ENCODE peak calls at places on chromosomes 12 and 14, in four cellular contexts. One of them, this sample, is unnamed. For H3K4me1, the result is how much of the 10 kb centered on the place peaks cover.

GRCh38 chr12:6335451-6336078 is 6.3 kb downstream of the TNFRSF1A start:
- DNase-seq in transverse colon: peak
- DNase-seq in PC-3: peak
- DNase-seq in heart right ventricle: peak
- DNase-seq in this sample: peak

GRCh38 chr12:104353012-104353981 is 49.8 kb downstream of the EID3 start:
- DNase-seq in PC-3: no peak
- DNase-seq in transverse colon: no peak
- DNase-seq in heart right ventricle: no peak
- DNase-seq in this sample: no peak

GRCh38 chr14:87960013-87960787 is 32.8 kb downstream of the GALC start:
- DNase-seq in PC-3: no peak
- DNase-seq in transverse colon: peak
- DNase-seq in heart right ventricle: no peak
- DNase-seq in this sample: no peak

GRCh38 chr12:108082506-108082905 is 46.6 kb upstream of the WSCD2 start:
- DNase-seq in heart right ventricle: no peak
- DNase-seq in PC-3: no peak
- DNase-seq in transverse colon: no peak
- DNase-seq in this sample: no peak

GRCh38 chr14:75832621-75833297 is 149.0 kb downstream of the TGFB3 start:
- DNase-seq in heart right ventricle: no peak
- DNase-seq in transverse colon: no peak
- DNase-seq in PC-3: peak
- DNase-seq in this sample: no peak

GRCh38 chr12:31482816-31483215 is 108.1 kb downstream of the DENND5B start:
- DNase-seq in heart right ventricle: no peak
- DNase-seq in transverse colon: no peak
- DNase-seq in PC-3: no peak
- DNase-seq in this sample: no peak

GRCh38 chr14:100540926-100541620 is 46.1 kb downstream of the BEGAIN start:
- DNase-seq in transverse colon: no peak
- DNase-seq in PC-3: no peak
- DNase-seq in heart right ventricle: peak
- DNase-seq in this sample: no peak

GRCh38 chr14:100524233-100524932 is 62.8 kb downstream of the BEGAIN start:
- DNase-seq in transverse colon: no peak
- DNase-seq in PC-3: no peak
- DNase-seq in heart right ventricle: no peak
- DNase-seq in this sample: no peak

GRCh38 chr14:24113801-24114535 is 609 bp upstream of the DCAF11 start:
- DNase-seq in heart right ventricle: peak
- DNase-seq in PC-3: peak
- DNase-seq in transverse colon: peak
- DNase-seq in this sample: peak

GRCh38 chr14:99980299-99980698 is 84.9 kb upstream of the EVL start:
- DNase-seq in transverse colon: no peak
- DNase-seq in heart right ventricle: no peak
- DNase-seq in PC-3: no peak
- DNase-seq in this sample: no peak

GRCh38 chr14:52338282-52338681 is 24.2 kb downstream of the PTGER2 start:
- DNase-seq in PC-3: peak
- DNase-seq in transverse colon: no peak
- DNase-seq in heart right ventricle: no peak
- DNase-seq in this sample: no peak

GRCh38 chr12:132488127-132489077 is 1.5 kb upstream of the FBRSL1 start:
- DNase-seq in heart right ventricle: peak
- DNase-seq in transverse colon: peak
- DNase-seq in PC-3: no peak
- DNase-seq in this sample: peak

GRCh38 chr12:31929140-31929526 is 30.1 kb upstream of the RESF1 start:
- DNase-seq in transverse colon: no peak
- DNase-seq in PC-3: no peak
- DNase-seq in heart right ventricle: no peak
- DNase-seq in this sample: no peak

GRCh38 chr12:3752096-3752709 is 706 bp downstream of the CRACR2A start:
- DNase-seq in heart right ventricle: peak
- DNase-seq in PC-3: no peak
- DNase-seq in transverse colon: peak
- DNase-seq in this sample: no peak

GRCh38 chr14:53630336-53630735 is 326.3 kb downstream of the BMP4 start:
- DNase-seq in heart right ventricle: no peak
- DNase-seq in transverse colon: no peak
- DNase-seq in PC-3: no peak
- DNase-seq in this sample: no peak

GRCh38 chr12:107372229-107372658 is 278.9 kb upstream of the CRY1 start:
- DNase-seq in heart right ventricle: no peak
- DNase-seq in transverse colon: no peak
- DNase-seq in PC-3: no peak
- DNase-seq in this sample: no peak

GRCh38 chr14:24032727-24033418 is 18.9 kb upstream of the CARMIL3 start:
- DNase-seq in transverse colon: no peak
- DNase-seq in heart right ventricle: no peak
- DNase-seq in PC-3: peak
- DNase-seq in this sample: peak

GRCh38 chr12:13195244-13195643 is 1.3 kb upstream of the EMP1 start:
- DNase-seq in PC-3: peak
- DNase-seq in heart right ventricle: no peak
- DNase-seq in transverse colon: no peak
- DNase-seq in this sample: no peak

GRCh38 chr12:11689591-11690158 is 40.2 kb downstream of the ETV6 start:
- DNase-seq in transverse colon: no peak
- DNase-seq in PC-3: no peak
- DNase-seq in heart right ventricle: no peak
- DNase-seq in this sample: no peak

GRCh38 chr12:124914392-124915248 is at the start of gene UBC:
- DNase-seq in heart right ventricle: peak
- DNase-seq in PC-3: peak
- DNase-seq in transverse colon: peak
- DNase-seq in this sample: peak

GRCh38 chr12:953776-954175 is 4.3 kb upstream of the RAD52 start:
- DNase-seq in transverse colon: no peak
- DNase-seq in PC-3: peak
- DNase-seq in heart right ventricle: no peak
- DNase-seq in this sample: no peak

GRCh38 chr14:77145975-77146740 is 4.6 kb upstream of the ZDHHC22 start:
- DNase-seq in heart right ventricle: no peak
- DNase-seq in PC-3: no peak
- DNase-seq in transverse colon: no peak
- DNase-seq in this sample: no peak

GRCh38 chr12:123530683-123531082 is 2.8 kb downstream of the RILPL1 start:
- DNase-seq in transverse colon: no peak
- DNase-seq in PC-3: no peak
- DNase-seq in heart right ventricle: no peak
- DNase-seq in this sample: no peak

GRCh38 chr12:76183459-76184186 is 99.1 kb upstream of the NAP1L1 start:
- DNase-seq in transverse colon: no peak
- DNase-seq in heart right ventricle: no peak
- DNase-seq in PC-3: peak
- DNase-seq in this sample: no peak

GRCh38 chr12:116672842-116673516 is 64.9 kb downstream of the SPRING1 start:
- DNase-seq in transverse colon: no peak
- DNase-seq in heart right ventricle: no peak
- DNase-seq in PC-3: no peak
- DNase-seq in this sample: no peak

GRCh38 chr12:107304588-107305532 is 211.5 kb upstream of the CRY1 start:
- DNase-seq in heart right ventricle: no peak
- DNase-seq in PC-3: peak
- DNase-seq in transverse colon: no peak
- DNase-seq in this sample: no peak

GRCh38 chr12:62861586-62861985 is 73.4 kb downstream of the PPM1H start:
- DNase-seq in PC-3: no peak
- DNase-seq in heart right ventricle: no peak
- DNase-seq in transverse colon: no peak
- DNase-seq in this sample: no peak

DNA sequence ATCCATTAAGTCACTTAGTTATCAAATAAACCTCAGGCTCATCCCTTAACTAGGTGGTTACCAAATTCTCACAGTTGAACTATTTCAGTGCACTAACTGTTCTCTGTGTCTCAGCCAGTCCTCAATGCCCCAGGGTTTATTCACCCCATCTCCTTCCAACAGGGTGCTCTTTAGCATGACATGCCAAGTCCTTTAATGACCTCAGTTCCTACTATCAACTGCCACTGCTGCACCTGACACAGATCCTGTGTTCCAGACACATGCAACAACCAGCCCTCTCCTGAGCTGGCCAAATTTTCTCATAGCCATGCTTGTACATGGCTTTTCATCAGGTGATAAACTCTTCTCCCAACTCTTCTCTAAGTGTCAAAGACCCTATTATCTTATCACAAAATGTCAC is 80.0 kb downstream of the ATXN2 start:
- DNase-seq in heart right ventricle: no peak
- DNase-seq in transverse colon: no peak
- DNase-seq in PC-3: no peak
- DNase-seq in this sample: no peak
- H3K4me1 ChIP-seq in heart right ventricle: under half
- H3K4me1 ChIP-seq in transverse colon: under half
- H3K4me1 ChIP-seq in PC-3: under half
- H3K4me1 ChIP-seq in this sample: under half

DNA sequence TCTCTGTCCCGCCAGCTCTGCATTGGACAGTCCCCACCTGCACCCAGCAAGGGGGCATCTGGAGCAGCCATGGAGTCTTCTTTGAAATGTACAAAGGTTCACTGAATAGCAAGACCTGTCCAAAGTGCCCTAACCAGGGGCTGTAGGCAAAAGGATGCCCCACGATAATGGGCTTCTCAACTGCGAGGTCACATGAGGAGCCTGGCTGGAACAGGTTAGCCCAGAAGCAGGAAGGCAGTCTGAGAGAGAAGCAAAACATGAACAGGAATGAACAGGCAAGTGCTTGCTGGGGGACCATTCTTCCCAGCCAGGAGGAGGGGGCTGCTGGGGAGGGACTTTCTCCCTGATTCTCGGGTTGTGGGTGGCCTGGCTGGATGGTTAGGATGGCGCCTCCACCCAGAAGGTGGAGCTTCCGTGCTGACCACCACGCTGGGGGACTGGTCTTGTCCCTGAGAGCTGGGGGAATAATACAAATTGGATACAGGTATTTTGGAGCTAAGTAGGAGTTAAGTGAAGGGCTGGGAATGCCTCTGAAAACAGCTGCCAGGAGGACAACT is 7.1 kb downstream of the KRT85 start:
- DNase-seq in PC-3: no peak
- DNase-seq in transverse colon: no peak
- DNase-seq in heart right ventricle: no peak
- DNase-seq in this sample: no peak
- H3K4me1 ChIP-seq in PC-3: under half
- H3K4me1 ChIP-seq in transverse colon: under half
- H3K4me1 ChIP-seq in heart right ventricle: under half
- H3K4me1 ChIP-seq in this sample: under half

DNA sequence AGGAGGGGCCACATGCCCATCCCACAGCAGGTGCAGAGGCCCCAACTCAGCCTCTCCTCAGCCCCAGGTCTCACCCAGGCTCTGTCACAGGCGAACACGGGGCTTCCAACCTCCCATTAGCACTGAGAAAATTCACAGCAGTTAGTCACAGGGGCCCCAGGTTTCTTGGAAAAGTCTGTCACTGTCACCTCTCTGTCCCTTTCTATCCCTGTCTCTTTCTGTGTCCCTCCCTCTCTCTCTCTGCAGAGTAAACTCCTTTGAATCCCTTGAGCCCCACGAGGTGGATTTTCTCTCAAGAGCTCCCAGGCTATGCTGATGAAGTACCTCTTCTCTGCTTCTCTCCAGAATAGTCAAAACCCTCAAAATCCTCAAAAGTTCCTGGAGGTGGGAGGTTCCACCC is 14.0 kb upstream of the ENDOU start:
- DNase-seq in heart right ventricle: no peak
- DNase-seq in PC-3: no peak
- DNase-seq in transverse colon: no peak
- DNase-seq in this sample: no peak
- H3K4me1 ChIP-seq in heart right ventricle: half or more
- H3K4me1 ChIP-seq in PC-3: under half
- H3K4me1 ChIP-seq in transverse colon: half or more
- H3K4me1 ChIP-seq in this sample: half or more

GRCh38 chr12:65878540-65878939 is 54.3 kb downstream of the HMGA2 start:
- DNase-seq in heart right ventricle: no peak
- DNase-seq in PC-3: peak
- DNase-seq in transverse colon: no peak
- DNase-seq in this sample: no peak
- H3K4me1 ChIP-seq in heart right ventricle: under half
- H3K4me1 ChIP-seq in PC-3: half or more
- H3K4me1 ChIP-seq in transverse colon: under half
- H3K4me1 ChIP-seq in this sample: under half

GRCh38 chr14:79196216-79196615 is 1015.1 kb downstream of the DIO2 start:
- DNase-seq in heart right ventricle: no peak
- DNase-seq in PC-3: no peak
- DNase-seq in transverse colon: no peak
- DNase-seq in this sample: no peak
- H3K4me1 ChIP-seq in heart right ventricle: under half
- H3K4me1 ChIP-seq in PC-3: under half
- H3K4me1 ChIP-seq in transverse colon: under half
- H3K4me1 ChIP-seq in this sample: under half

GRCh38 chr14:96121660-96122395 is 82.7 kb downstream of the C14orf132 start:
- DNase-seq in PC-3: no peak
- DNase-seq in heart right ventricle: no peak
- DNase-seq in transverse colon: no peak
- DNase-seq in this sample: no peak

GRCh38 chr14:96122496-96122895 is 82.1 kb upstream of the BDKRB2 start:
- DNase-seq in heart right ventricle: no peak
- DNase-seq in transverse colon: no peak
- DNase-seq in PC-3: no peak
- DNase-seq in this sample: peak

GRCh38 chr14:96120941-96121340 is 81.8 kb downstream of the C14orf132 start:
- DNase-seq in PC-3: no peak
- DNase-seq in heart right ventricle: no peak
- DNase-seq in transverse colon: no peak
- DNase-seq in this sample: no peak

GRCh38 chr14:96119947-96120346 is 80.8 kb downstream of the C14orf132 start:
- DNase-seq in heart right ventricle: no peak
- DNase-seq in transverse colon: no peak
- DNase-seq in PC-3: no peak
- DNase-seq in this sample: no peak

DNA sequence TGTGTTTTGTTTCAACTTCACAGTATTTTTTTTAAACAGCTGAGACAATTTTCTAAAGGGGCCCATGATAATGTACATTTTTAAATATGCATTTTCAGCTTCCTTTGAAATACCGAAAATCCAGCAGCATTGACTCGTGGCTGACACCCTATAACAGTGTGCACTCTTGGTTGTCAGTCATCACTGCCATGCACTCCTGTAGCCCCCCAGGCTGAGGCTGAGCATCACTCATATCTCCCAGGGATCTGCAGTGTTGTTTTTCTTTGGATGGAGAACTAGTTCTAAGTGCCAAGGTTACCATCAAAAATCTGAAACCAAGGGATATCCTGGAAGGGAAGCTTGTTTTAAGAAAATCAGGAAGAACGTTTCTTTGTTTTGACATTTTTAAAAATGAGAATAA is 81.2 kb downstream of the C14orf132 start:
- DNase-seq in PC-3: no peak
- DNase-seq in heart right ventricle: no peak
- DNase-seq in transverse colon: no peak
- DNase-seq in this sample: no peak
- H3K4me1 ChIP-seq in PC-3: under half
- H3K4me1 ChIP-seq in heart right ventricle: under half
- H3K4me1 ChIP-seq in transverse colon: under half
- H3K4me1 ChIP-seq in this sample: under half

This sample was measured in tibial nerve.